ENCODE peak calls at places on chromosomes 7 and 10, in five cellular contexts. P is spleen, N is HFF-Myc, J is AG09309, X is upper lobe of right lung. I is an unnamed sample.

GRCh38 chr10:60862517-60862916 is 81.5 kb downstream of the RHOBTB1 start:
- DNase-seq in P (no peak), N (no peak), J (no peak), X (no peak), I (no peak)

GRCh38 chr7:33137098-33137497 is 7.7 kb downstream of the BBS9 start:
- DNase-seq in P (no peak), N (no peak), J (no peak), X (no peak), I (no peak)

GRCh38 chr10:103960103-103960502 is 6.8 kb upstream of the SLK start:
- DNase-seq in P (no peak), N (no peak), J (no peak), X (no peak), I (no peak)

GRCh38 chr10:56383806-56384205 is 22.7 kb upstream of the ZWINT start:
- DNase-seq in P (no peak), N (no peak), J (no peak), X (no peak), I (no peak)

GRCh38 chr10:96509017-96509641 is 4.6 kb downstream of the TLL2 start:
- DNase-seq in P (no peak), N (no peak), J (peak), X (no peak), I (peak)

GRCh38 chr10:13231808-13232207 is 2.4 kb downstream of the UCMA start:
- DNase-seq in P (no peak), N (no peak), J (no peak), X (peak), I (no peak)

GRCh38 chr7:121034929-121035328 is 46.4 kb downstream of the CPED1 start:
- DNase-seq in P (no peak), N (no peak), J (no peak), X (no peak), I (no peak)

GRCh38 chr7:138460649-138461607 is 869 bp downstream of the TRIM24 start:
- DNase-seq in P (no peak), N (no peak), J (no peak), X (peak), I (no peak)

GRCh38 chr7:20280475-20281351 is 50.0 kb upstream of the ITGB8 start:
- DNase-seq in P (no peak), N (peak), J (peak), X (no peak), I (no peak)

GRCh38 chr7:17680026-17680425 is 260.3 kb downstream of the SNX13 start:
- DNase-seq in P (no peak), N (no peak), J (peak), X (peak), I (peak)

DNA sequence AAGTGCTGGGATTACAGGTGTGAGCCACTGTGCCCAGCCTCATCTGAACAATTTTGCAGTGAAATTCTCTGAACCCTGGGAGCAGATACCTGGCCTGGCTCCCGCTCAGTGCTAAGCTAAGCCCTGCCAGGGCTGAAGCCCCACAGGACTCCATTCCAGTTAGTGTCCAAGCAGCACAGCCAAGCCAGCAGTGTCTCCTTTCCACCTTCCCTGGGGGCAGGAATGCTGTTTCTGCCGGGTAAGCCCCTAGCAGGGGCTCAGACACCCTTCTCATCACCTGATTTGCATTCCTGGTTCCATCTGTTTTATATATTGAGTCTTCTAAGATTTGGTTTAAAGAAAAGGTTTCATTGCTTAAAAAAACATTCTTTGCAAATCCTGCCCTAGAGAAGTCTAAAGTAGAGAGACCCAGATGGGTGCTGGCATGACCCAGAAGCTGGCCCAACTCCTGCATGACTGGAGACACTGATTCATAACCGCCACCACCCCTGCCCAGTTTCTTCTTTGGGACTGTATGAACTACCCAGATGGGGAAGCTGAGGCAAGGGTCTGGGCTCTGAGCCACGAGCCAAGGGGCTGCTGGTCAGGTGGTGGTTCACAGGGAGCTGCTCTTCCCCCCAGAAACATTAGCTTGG is 14.0 kb downstream of the SLC13A4 start:
- DNase-seq in P (no peak), N (no peak), J (no peak), X (no peak), I (no peak)
- H3K4me3 ChIP-seq in P (no peak), N (no peak), J (no peak), X (no peak), I (no peak)

GRCh38 chr7:23664122-23664521 is 15.9 kb upstream of the FAM221A start:
- DNase-seq in P (no peak), N (no peak), J (no peak), X (no peak), I (no peak)

GRCh38 chr7:23658831-23659427 is 21.1 kb upstream of the FAM221A start:
- DNase-seq in P (no peak), N (no peak), J (no peak), X (no peak), I (no peak)

GRCh38 chr7:23662983-23663313 is 17.1 kb upstream of the FAM221A start:
- DNase-seq in P (no peak), N (no peak), J (no peak), X (no peak), I (no peak)

DNA sequence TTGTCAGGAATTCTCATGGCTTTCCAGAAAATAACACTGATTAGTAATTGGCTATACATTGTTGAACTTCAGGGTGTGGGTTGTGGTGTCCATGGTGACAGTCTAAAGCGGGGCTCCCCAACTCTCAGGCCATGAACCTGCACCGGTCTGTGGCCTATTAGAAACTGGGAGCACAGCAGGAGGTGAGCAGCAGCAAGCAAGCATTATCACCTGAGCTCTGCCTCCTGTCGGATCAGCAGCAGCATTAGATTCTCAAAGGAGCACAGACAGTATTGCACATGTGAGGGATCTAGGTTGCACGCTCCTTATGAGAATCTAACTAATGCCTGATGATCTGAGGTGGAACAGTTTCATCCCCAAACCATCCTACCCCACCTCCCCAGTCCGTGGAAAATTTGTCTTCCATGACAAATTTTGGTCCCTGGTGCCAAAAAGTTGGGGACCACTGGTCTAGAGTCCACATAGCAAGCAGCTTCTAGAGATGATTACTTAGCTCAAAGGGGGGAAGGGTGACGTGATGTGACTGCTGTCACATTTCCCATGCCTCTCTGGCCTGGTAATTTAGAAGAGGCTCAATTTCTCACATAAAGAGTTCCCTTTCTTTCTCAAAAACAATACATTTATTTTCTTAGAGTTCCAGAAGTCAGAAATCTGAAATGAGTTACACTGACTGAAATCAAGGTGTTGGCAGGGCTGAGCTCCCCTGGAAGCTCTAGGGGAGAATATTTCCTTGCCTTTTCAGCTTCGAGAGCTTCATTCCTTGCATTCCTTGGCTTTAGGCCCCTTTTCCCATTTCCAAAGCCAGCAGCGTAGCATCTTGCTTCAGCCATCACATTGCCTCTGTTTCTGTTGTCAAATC is 17.6 kb upstream of the FAM221A start:
- DNase-seq in P (no peak), N (no peak), J (no peak), X (no peak), I (no peak)
- TF ChIP-seq CTCF in P (no peak), N (no peak), J (no peak), X (no peak), I (no peak)

DNA sequence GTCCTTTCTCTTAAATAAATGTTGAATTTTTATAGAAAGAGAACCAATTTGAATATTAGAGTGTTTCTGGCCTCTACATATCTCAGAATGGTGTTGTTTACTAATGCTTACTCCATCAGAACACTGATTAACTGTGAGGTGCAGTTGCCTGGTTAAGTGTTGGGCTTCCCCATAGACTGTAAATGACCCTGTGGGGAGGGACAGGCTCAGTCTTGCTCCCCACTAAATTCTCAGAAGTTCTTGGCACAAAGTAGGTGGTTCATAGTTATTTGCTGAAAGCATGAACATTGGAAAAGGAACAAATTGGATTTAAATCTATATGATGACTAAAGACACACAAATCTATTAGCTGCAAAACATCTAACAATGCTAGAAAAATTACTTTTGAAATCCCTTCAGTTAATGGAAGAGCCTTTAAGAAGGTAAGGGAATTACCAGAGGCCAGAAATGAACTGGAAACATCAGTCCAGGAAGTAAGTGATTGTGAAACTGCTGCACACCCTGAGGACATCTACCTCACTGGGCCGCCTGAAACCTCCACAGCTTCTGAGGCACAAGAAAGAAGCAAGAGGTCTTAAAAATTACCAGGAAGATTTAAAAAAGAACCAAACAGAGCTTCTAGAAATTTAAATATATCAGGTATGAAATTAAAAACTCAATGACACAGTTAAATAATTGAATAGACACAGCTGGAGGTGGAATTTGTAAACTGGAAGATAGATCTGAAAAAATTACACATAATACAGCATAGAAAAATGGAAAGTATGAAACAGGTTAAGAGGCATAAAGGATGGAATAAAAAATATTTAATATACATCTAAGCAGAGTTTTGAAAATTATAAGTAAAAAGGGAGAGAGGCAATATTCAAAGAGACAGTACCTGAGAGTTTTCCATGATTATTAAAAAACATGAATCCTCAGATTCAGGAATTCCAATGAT is 17.8 kb upstream of the COMTD1 start:
- DNase-seq in P (no peak), N (no peak), J (no peak), X (no peak), I (no peak)
- H3K4me3 ChIP-seq in P (no peak), N (no peak), J (no peak), X (no peak), I (no peak)

DNA sequence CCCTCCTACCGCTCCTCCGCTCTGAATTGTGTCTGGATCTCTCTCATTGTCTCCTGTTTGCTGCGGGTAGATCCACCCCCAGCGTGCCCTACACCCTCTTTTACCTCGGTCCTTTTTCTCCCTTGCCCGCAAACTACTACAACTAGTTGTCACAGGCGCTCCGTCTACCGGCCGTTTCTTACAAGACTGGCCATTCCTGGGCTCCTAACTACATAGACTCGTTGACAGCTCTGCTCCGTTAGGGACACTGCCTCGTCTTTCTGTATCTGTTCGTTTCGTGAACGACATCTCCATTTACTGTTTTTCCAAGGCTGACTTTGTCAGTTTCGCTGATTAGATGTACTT is 793 bp downstream of the TAF3 start:
- DNase-seq in P (no peak), N (no peak), J (no peak), X (no peak), I (no peak)
- TF ChIP-seq CTCF in P (no peak), N (peak), J (peak), X (peak), I (peak)

GRCh38 chr7:22442887-22443369 is 57.1 kb downstream of the STEAP1B start:
- DNase-seq in P (no peak), N (no peak), J (no peak), X (no peak), I (no peak)

GRCh38 chr7:22441157-22441556 is 58.8 kb downstream of the STEAP1B start:
- DNase-seq in P (no peak), N (no peak), J (no peak), X (no peak), I (no peak)

GRCh38 chr7:22443370-22444180 is 56.4 kb downstream of the STEAP1B start:
- DNase-seq in P (no peak), N (no peak), J (no peak), X (no peak), I (no peak)

GRCh38 chr7:22444181-22444966 is 55.6 kb downstream of the STEAP1B start:
- DNase-seq in P (no peak), N (no peak), J (no peak), X (no peak), I (peak)

GRCh38 chr7:22442187-22442886 is 57.7 kb downstream of the STEAP1B start:
- DNase-seq in P (no peak), N (no peak), J (no peak), X (peak), I (no peak)
- H3K4me3 ChIP-seq in P (no peak), N (no peak), J (no peak), X (no peak), I (no peak)

DNA sequence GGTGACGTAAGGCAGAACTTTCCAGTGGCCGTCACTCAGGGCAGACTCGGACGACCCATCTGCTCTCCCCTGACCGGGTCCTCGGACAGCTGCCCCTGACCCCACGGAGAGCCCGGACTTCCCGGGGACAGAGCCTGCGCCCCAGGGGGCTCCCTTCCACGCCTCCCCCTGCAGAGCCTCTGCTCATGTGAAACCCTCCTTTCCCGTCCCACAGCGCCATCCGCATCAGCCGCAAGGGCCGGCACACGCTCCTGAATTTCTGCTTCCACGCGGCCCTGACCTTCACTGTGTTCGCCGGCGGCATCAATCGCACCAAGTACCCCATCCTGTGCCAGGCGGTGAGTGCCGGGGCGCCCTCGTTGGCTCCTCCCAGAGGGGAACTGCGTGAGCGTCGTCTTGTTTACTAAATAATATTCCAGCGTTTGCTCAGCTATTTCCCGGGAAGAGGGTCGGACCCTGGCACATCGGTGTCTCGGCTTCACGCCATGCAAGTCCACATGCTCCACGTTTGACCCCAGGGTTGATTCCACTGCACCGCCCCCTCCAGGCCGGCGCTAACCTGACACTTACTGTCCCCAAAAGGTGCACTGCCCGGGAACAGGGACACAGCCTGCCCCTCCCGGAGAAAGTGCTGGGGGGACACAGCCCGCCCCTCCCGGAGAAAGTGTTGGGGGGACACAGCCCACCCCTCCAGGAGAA is 10.9 kb downstream of the ADGRA1 start:
- DNase-seq in P (no peak), N (no peak), J (no peak), X (no peak), I (no peak)
- TF ChIP-seq CTCF in P (no peak), N (no peak), J (no peak), X (no peak), I (no peak)

GRCh38 chr10:11050301-11051000 is 32.8 kb downstream of the CELF2 start:
- DNase-seq in P (no peak), N (no peak), J (no peak), X (no peak), I (no peak)
- H3K4me3 ChIP-seq in P (no peak), N (no peak), J (no peak), X (no peak), I (no peak)

GRCh38 chr7:134755422-134756022 is 23.9 kb upstream of the CALD1 start:
- DNase-seq in P (no peak), N (no peak), J (no peak), X (no peak), I (no peak)
- TF ChIP-seq CTCF in P (peak), N (peak), J (peak), X (peak), I (peak)